ENCODE peak calls at places on chromosomes 13 and 19, in seven cellular contexts. One of them, this sample, is unnamed.

GRCh38 chr19:49592486-49593232 is 1.7 kb downstream of the PRR12 start:
- DNase-seq in fibroblast of lung: no peak
- DNase-seq in neural progenitor cell: peak
- DNase-seq in dorsolateral prefrontal cortex: no peak
- DNase-seq in lung: no peak
- DNase-seq in GM23338: peak
- DNase-seq in sigmoid colon: peak
- DNase-seq in this sample: peak

GRCh38 chr19:30848626-30849322 is 476.6 kb downstream of the ZNF536 start:
- DNase-seq in fibroblast of lung: no peak
- DNase-seq in neural progenitor cell: no peak
- DNase-seq in dorsolateral prefrontal cortex: no peak
- DNase-seq in lung: no peak
- DNase-seq in GM23338: no peak
- DNase-seq in sigmoid colon: no peak
- DNase-seq in this sample: no peak

GRCh38 chr19:17754634-17755532 is 3.6 kb downstream of the FCHO1 start:
- DNase-seq in fibroblast of lung: no peak
- DNase-seq in neural progenitor cell: no peak
- DNase-seq in dorsolateral prefrontal cortex: no peak
- DNase-seq in lung: no peak
- DNase-seq in GM23338: no peak
- DNase-seq in sigmoid colon: no peak
- DNase-seq in this sample: no peak

GRCh38 chr13:97810152-97810551 is 143.3 kb upstream of the IPO5 start:
- DNase-seq in fibroblast of lung: peak
- DNase-seq in neural progenitor cell: peak
- DNase-seq in dorsolateral prefrontal cortex: no peak
- DNase-seq in lung: no peak
- DNase-seq in GM23338: peak
- DNase-seq in sigmoid colon: no peak
- DNase-seq in this sample: no peak

GRCh38 chr13:112073245-112074138 is 6.5 kb downstream of the SOX1 start:
- DNase-seq in fibroblast of lung: no peak
- DNase-seq in neural progenitor cell: peak
- DNase-seq in dorsolateral prefrontal cortex: no peak
- DNase-seq in lung: no peak
- DNase-seq in GM23338: peak
- DNase-seq in sigmoid colon: peak
- DNase-seq in this sample: no peak

GRCh38 chr19:49553451-49554271 is 25.9 kb downstream of the RCN3 start:
- DNase-seq in fibroblast of lung: peak
- DNase-seq in neural progenitor cell: no peak
- DNase-seq in dorsolateral prefrontal cortex: no peak
- DNase-seq in lung: no peak
- DNase-seq in GM23338: no peak
- DNase-seq in sigmoid colon: no peak
- DNase-seq in this sample: no peak

GRCh38 chr13:98272549-98272948 is 95.5 kb upstream of the RNF113B start:
- DNase-seq in fibroblast of lung: no peak
- DNase-seq in neural progenitor cell: peak
- DNase-seq in dorsolateral prefrontal cortex: no peak
- DNase-seq in lung: no peak
- DNase-seq in GM23338: no peak
- DNase-seq in sigmoid colon: no peak
- DNase-seq in this sample: no peak

GRCh38 chr13:44780586-44781280 is 204.6 kb upstream of the TSC22D1 start:
- DNase-seq in fibroblast of lung: no peak
- DNase-seq in neural progenitor cell: no peak
- DNase-seq in dorsolateral prefrontal cortex: no peak
- DNase-seq in lung: no peak
- DNase-seq in GM23338: no peak
- DNase-seq in sigmoid colon: no peak
- DNase-seq in this sample: no peak

GRCh38 chr19:12163841-12164240 is 945 bp downstream of the ZNF136 start:
- DNase-seq in fibroblast of lung: peak
- DNase-seq in neural progenitor cell: peak
- DNase-seq in dorsolateral prefrontal cortex: no peak
- DNase-seq in lung: no peak
- DNase-seq in GM23338: peak
- DNase-seq in sigmoid colon: no peak
- DNase-seq in this sample: no peak

GRCh38 chr13:109768616-109769015 is 17.8 kb downstream of the IRS2 start:
- DNase-seq in fibroblast of lung: no peak
- DNase-seq in neural progenitor cell: no peak
- DNase-seq in dorsolateral prefrontal cortex: no peak
- DNase-seq in lung: no peak
- DNase-seq in GM23338: no peak
- DNase-seq in sigmoid colon: no peak
- DNase-seq in this sample: no peak

GRCh38 chr19:10884273-10884672 is 12.9 kb downstream of the CARM1 start:
- DNase-seq in fibroblast of lung: peak
- DNase-seq in neural progenitor cell: no peak
- DNase-seq in dorsolateral prefrontal cortex: no peak
- DNase-seq in lung: no peak
- DNase-seq in GM23338: no peak
- DNase-seq in sigmoid colon: peak
- DNase-seq in this sample: no peak

DNA sequence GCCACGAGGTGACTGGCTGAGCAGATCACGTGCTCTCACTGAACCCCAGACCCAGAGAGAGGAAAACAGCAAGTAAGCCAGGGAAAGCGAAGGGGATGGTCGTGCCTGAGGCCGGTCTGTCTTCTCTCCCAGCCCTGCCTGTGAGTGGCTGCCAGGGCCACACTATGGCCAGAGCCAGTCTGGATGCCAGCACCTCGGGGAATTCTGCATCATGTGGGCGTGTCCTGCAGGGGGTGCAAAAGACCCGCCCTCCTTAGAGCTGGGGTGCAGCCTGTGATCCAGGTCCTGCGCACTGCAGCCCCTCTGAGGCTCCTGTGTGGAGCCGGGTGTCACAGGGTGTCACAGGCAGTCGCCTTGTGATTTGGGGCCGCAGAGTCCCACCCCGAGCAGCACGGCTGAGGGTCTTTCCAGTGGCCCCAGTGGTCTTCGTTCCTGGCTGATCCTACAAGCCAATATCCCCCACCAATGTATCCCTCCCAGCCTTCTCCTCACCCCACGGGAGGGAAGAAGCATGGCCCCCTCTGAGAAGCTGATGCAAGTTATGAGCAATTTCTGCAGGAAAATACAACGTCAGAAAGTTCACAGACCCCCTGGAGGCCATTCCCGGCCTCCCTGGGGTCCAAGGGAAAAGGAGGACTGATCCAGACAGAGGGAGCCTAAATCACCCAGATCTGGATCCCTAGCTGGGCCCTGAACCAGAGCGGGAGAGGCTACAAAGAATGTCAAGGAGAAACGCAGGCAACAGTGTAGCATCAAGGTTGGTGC is 7.7 kb downstream of the PPP1R12C start:
- DNase-seq in fibroblast of lung: no peak
- DNase-seq in neural progenitor cell: no peak
- DNase-seq in dorsolateral prefrontal cortex: no peak
- DNase-seq in lung: no peak
- DNase-seq in GM23338: no peak
- DNase-seq in sigmoid colon: peak
- DNase-seq in this sample: no peak
- H3K27ac ChIP-seq in fibroblast of lung: no peak
- H3K27ac ChIP-seq in neural progenitor cell: no peak
- H3K27ac ChIP-seq in dorsolateral prefrontal cortex: no peak
- H3K27ac ChIP-seq in lung: no peak
- H3K27ac ChIP-seq in GM23338: no peak
- H3K27ac ChIP-seq in sigmoid colon: peak
- H3K27ac ChIP-seq in this sample: no peak

DNA sequence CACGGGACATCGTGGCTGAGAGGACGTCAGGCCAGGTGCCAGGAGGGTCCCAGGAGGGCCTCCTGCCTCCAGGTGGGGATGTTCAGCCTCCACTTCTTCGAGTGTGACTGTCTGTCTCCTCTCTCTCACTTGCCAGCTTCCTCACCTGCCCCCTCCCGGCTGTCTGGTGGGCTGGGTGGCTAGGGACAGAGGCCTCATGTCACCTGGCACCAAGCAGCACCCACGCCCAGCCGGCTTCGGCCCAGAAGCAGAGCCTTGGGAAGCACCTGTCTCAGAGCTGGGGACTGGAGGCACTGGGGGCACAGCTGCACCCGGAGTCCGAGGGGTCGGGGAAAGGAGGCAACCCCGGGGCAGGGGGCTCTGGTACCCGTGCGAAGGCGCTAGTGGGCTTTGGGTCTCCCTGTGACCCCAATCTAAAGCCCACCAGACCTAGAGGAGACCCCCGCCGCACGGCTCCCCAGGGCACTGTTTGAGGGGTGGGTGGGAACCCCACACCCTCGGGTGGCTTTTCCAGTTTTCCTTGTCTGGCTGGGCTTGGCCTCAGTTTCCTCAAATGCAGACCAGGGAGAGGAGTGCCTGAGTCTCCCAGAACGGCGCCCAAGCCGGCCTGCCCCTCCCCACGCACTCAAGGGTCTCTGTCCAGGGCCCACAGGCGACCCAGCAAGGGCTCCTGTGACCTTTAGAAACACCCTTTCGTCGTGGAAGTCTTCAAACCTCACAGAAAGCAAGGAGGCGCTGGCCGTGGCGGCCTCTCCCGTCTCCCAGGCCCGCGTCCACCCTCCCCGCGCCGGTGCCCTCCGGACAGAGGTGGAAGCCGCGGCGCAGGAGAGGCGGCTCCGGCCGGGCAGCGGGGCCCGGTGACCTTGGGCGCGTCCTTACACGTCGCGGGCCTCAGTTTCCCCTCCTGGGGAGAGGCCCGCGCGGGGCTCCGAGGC is 656 bp upstream of the HCN2 start:
- DNase-seq in fibroblast of lung: no peak
- DNase-seq in neural progenitor cell: peak
- DNase-seq in dorsolateral prefrontal cortex: no peak
- DNase-seq in lung: no peak
- DNase-seq in GM23338: peak
- DNase-seq in sigmoid colon: no peak
- DNase-seq in this sample: peak
- H3K27ac ChIP-seq in fibroblast of lung: no peak
- H3K27ac ChIP-seq in neural progenitor cell: no peak
- H3K27ac ChIP-seq in dorsolateral prefrontal cortex: peak
- H3K27ac ChIP-seq in lung: peak
- H3K27ac ChIP-seq in GM23338: no peak
- H3K27ac ChIP-seq in sigmoid colon: no peak
- H3K27ac ChIP-seq in this sample: peak

DNA sequence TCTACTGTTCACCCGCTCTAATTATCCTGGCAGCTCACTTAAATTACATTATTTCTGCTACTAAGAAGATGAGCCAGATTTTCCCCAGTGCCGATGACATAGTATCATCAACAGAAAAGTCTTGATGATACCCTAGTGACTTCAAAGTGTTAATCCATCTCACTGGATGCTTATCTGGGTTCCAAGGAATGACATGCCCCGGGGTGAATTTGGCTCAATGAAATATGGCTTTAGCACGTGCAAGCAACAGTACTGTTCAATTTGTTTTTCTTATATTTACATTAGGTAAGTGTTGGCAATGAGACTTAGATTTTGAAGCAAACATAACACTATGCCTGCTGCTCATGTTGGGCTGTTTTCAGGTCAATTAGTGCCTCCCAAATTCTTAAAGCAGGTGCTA is 548.2 kb upstream of the SLITRK1 start:
- DNase-seq in fibroblast of lung: no peak
- DNase-seq in neural progenitor cell: no peak
- DNase-seq in dorsolateral prefrontal cortex: no peak
- DNase-seq in lung: no peak
- DNase-seq in GM23338: no peak
- DNase-seq in sigmoid colon: no peak
- DNase-seq in this sample: no peak
- H3K27ac ChIP-seq in fibroblast of lung: no peak
- H3K27ac ChIP-seq in neural progenitor cell: no peak
- H3K27ac ChIP-seq in dorsolateral prefrontal cortex: no peak
- H3K27ac ChIP-seq in lung: no peak
- H3K27ac ChIP-seq in GM23338: no peak
- H3K27ac ChIP-seq in sigmoid colon: no peak
- H3K27ac ChIP-seq in this sample: no peak

GRCh38 chr13:113648218-113648615 is 9.8 kb downstream of the ATP4B start:
- DNase-seq in fibroblast of lung: no peak
- DNase-seq in neural progenitor cell: no peak
- DNase-seq in dorsolateral prefrontal cortex: peak
- DNase-seq in lung: no peak
- DNase-seq in GM23338: no peak
- DNase-seq in sigmoid colon: peak
- DNase-seq in this sample: no peak
- H3K27ac ChIP-seq in fibroblast of lung: no peak
- H3K27ac ChIP-seq in neural progenitor cell: no peak
- H3K27ac ChIP-seq in dorsolateral prefrontal cortex: no peak
- H3K27ac ChIP-seq in lung: no peak
- H3K27ac ChIP-seq in GM23338: no peak
- H3K27ac ChIP-seq in sigmoid colon: no peak
- H3K27ac ChIP-seq in this sample: no peak

GRCh38 chr19:48113190-48113917 is 2.7 kb upstream of the PLA2G4C start:
- DNase-seq in fibroblast of lung: no peak
- DNase-seq in neural progenitor cell: no peak
- DNase-seq in dorsolateral prefrontal cortex: no peak
- DNase-seq in lung: no peak
- DNase-seq in GM23338: no peak
- DNase-seq in sigmoid colon: no peak
- DNase-seq in this sample: no peak

GRCh38 chr19:48111280-48111679 is 663 bp upstream of the PLA2G4C start:
- DNase-seq in fibroblast of lung: no peak
- DNase-seq in neural progenitor cell: no peak
- DNase-seq in dorsolateral prefrontal cortex: no peak
- DNase-seq in lung: no peak
- DNase-seq in GM23338: peak
- DNase-seq in sigmoid colon: no peak
- DNase-seq in this sample: no peak

GRCh38 chr19:48108997-48109782 is 1.4 kb downstream of the PLA2G4C start:
- DNase-seq in fibroblast of lung: no peak
- DNase-seq in neural progenitor cell: no peak
- DNase-seq in dorsolateral prefrontal cortex: no peak
- DNase-seq in lung: no peak
- DNase-seq in GM23338: no peak
- DNase-seq in sigmoid colon: no peak
- DNase-seq in this sample: no peak

GRCh38 chr19:48110350-48110966 is at the start of gene PLA2G4C:
- DNase-seq in fibroblast of lung: peak
- DNase-seq in neural progenitor cell: peak
- DNase-seq in dorsolateral prefrontal cortex: peak
- DNase-seq in lung: peak
- DNase-seq in GM23338: peak
- DNase-seq in sigmoid colon: peak
- DNase-seq in this sample: peak
- H3K27ac ChIP-seq in fibroblast of lung: peak
- H3K27ac ChIP-seq in neural progenitor cell: no peak
- H3K27ac ChIP-seq in dorsolateral prefrontal cortex: peak
- H3K27ac ChIP-seq in lung: peak
- H3K27ac ChIP-seq in GM23338: peak
- H3K27ac ChIP-seq in sigmoid colon: peak
- H3K27ac ChIP-seq in this sample: peak

DNA sequence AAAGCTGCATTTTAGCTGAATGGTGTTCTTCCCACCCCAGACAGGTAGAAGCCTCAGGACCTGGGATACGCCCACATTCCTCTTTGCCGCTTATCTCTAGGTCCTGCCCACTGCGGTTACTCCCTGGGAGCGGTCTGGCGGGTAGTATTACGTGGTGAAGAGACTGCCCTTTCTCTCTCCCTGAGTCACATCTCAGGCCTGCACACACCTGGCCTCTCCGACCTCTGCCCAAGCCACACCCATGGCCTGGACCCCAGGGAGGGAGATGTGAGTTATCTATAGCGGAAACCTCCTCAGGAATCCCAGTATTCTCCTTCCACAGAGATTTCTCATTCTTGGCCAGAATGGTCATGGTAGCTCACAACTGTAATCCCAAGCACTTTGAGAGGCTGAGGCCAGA is 17.3 kb downstream of the RHPN2 start:
- DNase-seq in fibroblast of lung: peak
- DNase-seq in neural progenitor cell: no peak
- DNase-seq in dorsolateral prefrontal cortex: no peak
- DNase-seq in lung: peak
- DNase-seq in GM23338: peak
- DNase-seq in sigmoid colon: no peak
- DNase-seq in this sample: no peak
- H3K27ac ChIP-seq in fibroblast of lung: no peak
- H3K27ac ChIP-seq in neural progenitor cell: no peak
- H3K27ac ChIP-seq in dorsolateral prefrontal cortex: no peak
- H3K27ac ChIP-seq in lung: no peak
- H3K27ac ChIP-seq in GM23338: no peak
- H3K27ac ChIP-seq in sigmoid colon: no peak
- H3K27ac ChIP-seq in this sample: no peak